ENCODE peak calls at places on chromosomes 1 and 21, in seven cellular contexts. D, B, X, W, U, N and T are unnamed samples. For H3K4me1 and H3K9me3, the result is how much of the 10 kb centered on the place peaks cover.

GRCh38 chr1:57623039-57623790 is 199.4 kb upstream of the DAB1 start:
- DNase-seq in D (no peak), B (peak), X (no peak), W (peak), U (no peak), N (peak), T (no peak)

GRCh38 chr1:112685913-112686312 is 11.5 kb downstream of the MOV10 start:
- DNase-seq in D (no peak), B (no peak), X (no peak), W (no peak), U (no peak), N (no peak), T (no peak)

GRCh38 chr1:173554089-173554488 is 48.8 kb downstream of the SLC9C2 start:
- DNase-seq in D (no peak), B (no peak), X (no peak), W (no peak), U (no peak), N (no peak), T (no peak)

GRCh38 chr1:115114308-115114707 is 25.0 kb upstream of the TSPAN2 start:
- DNase-seq in D (no peak), B (peak), X (no peak), W (peak), U (no peak), N (no peak), T (no peak)

GRCh38 chr1:214546886-214547641 is 4.3 kb downstream of the PTPN14 start:
- DNase-seq in D (no peak), B (no peak), X (no peak), W (no peak), U (no peak), N (no peak), T (no peak)

GRCh38 chr1:97252076-97252475 is 530.5 kb downstream of the PTBP2 start:
- DNase-seq in D (no peak), B (peak), X (no peak), W (no peak), U (no peak), N (peak), T (no peak)

GRCh38 chr1:197911857-197912696 is 5.1 kb upstream of the LHX9 start:
- DNase-seq in D (no peak), B (no peak), X (no peak), W (peak), U (no peak), N (no peak), T (no peak)

GRCh38 chr21:38263493-38263892 is 6.7 kb downstream of the KCNJ15 start:
- DNase-seq in D (no peak), B (no peak), X (no peak), W (no peak), U (no peak), N (peak), T (no peak)

GRCh38 chr1:78222225-78222961 is 176.6 kb downstream of the GIPC2 start:
- DNase-seq in D (no peak), B (no peak), X (no peak), W (no peak), U (no peak), N (no peak), T (no peak)

GRCh38 chr1:28062806-28063205 is 25.6 kb downstream of the EYA3 start:
- DNase-seq in D (no peak), B (peak), X (no peak), W (no peak), U (no peak), N (no peak), T (no peak)

GRCh38 chr1:63534406-63534805 is 11.1 kb downstream of the EFCAB7 start:
- DNase-seq in D (no peak), B (no peak), X (no peak), W (no peak), U (no peak), N (no peak), T (no peak)

GRCh38 chr1:230243146-230243545 is 176.1 kb downstream of the GALNT2 start:
- DNase-seq in D (no peak), B (no peak), X (no peak), W (peak), U (no peak), N (no peak), T (no peak)

GRCh38 chr1:230243583-230244377 is 176.7 kb downstream of the GALNT2 start:
- DNase-seq in D (no peak), B (no peak), X (no peak), W (no peak), U (no peak), N (no peak), T (no peak)

GRCh38 chr1:230248876-230249275 is 177.3 kb downstream of the PGBD5 start:
- DNase-seq in D (no peak), B (no peak), X (no peak), W (no peak), U (no peak), N (no peak), T (no peak)

GRCh38 chr1:230247921-230248778 is 178.0 kb downstream of the PGBD5 start:
- DNase-seq in D (no peak), B (no peak), X (no peak), W (no peak), U (no peak), N (no peak), T (no peak)

DNA sequence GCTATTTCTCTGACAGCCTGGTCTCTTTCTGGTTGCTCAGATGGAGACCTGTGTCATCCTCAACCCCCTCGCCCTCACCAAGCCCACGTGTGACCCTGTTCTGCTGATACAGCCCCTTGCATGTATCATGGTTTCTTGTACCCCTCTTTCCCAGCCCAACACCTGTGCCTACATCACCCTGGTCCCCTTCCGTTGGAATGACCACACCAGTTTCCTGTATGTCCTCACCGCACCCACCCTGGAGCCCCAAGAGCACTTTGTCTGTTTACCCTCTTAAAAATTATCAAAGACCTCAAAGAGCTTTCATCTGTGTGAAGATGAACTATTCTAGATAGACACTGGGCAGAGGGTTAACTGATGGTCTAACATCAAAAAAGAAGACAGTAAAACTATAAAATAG is 179.5 kb downstream of the GALNT2 start:
- DNase-seq in D (no peak), B (no peak), X (no peak), W (no peak), U (no peak), N (no peak), T (no peak)
- H3K4me1 ChIP-seq in D (under half), B (under half), X (under half), W (under half), U (under half), N (under half), T (under half)

GRCh38 chr1:100950311-100950710 is 54.4 kb downstream of the SLC30A7 start:
- DNase-seq in D (no peak), B (no peak), X (no peak), W (no peak), U (no peak), N (no peak), T (no peak)
- H3K27ac ChIP-seq in D (no peak), B (no peak), X (no peak), W (no peak), U (no peak), N (no peak), T (peak)

GRCh38 chr1:5884110-5884509 is 108.1 kb downstream of the NPHP4 start:
- DNase-seq in D (no peak), B (no peak), X (no peak), W (no peak), U (no peak), N (no peak), T (no peak)
- H3K9me3 ChIP-seq in D (under half), B (under half), X (under half), W (under half), U (under half), N (under half), T (under half)

GRCh38 chr21:45512626-45513002 is 29.6 kb downstream of the SLC19A1 start:
- DNase-seq in D (peak), B (no peak), X (no peak), W (no peak), U (no peak), N (peak), T (no peak)
- H3K4me1 ChIP-seq in D (under half), B (under half), X (under half), W (under half), U (under half), N (under half), T (under half)

DNA sequence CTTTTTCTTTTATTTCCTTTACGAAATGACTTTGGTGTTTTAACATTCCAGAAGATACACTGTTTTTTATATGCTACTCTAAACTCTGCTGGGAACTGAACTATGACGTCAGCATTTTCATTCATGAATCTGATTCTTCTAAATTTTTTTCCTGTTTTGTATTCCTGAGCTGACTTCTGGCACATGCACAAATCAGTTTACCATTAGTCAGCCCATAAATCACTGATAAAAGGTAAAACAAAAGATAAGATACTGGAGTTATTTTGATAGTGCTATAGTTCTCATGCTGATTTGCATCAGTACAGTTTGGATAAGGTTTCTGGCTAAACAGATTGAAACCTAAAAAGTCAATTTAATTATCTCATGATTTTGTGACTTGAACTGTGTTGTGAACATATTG is 10.4 kb downstream of the CAMTA1 start:
- DNase-seq in D (no peak), B (peak), X (no peak), W (no peak), U (no peak), N (no peak), T (no peak)
- H3K27ac ChIP-seq in D (no peak), B (no peak), X (no peak), W (no peak), U (no peak), N (no peak), T (no peak)

GRCh38 chr1:40462956-40463590 is 12.8 kb downstream of the ZFP69B start:
- DNase-seq in D (no peak), B (no peak), X (no peak), W (no peak), U (peak), N (no peak), T (no peak)
- H3K9me3 ChIP-seq in D (half or more), B (half or more), X (half or more), W (half or more), U (half or more), N (half or more), T (half or more)